ENCODE peak calls at places on chromosomes 3 and 15, in seven cellular contexts. L is K562, R is HCT116, Z is HepG2, F is SK-N-SH, Q is H1, O is GM12878. I is an unnamed sample.

GRCh38 chr15:64896371-64897069 is 15.2 kb upstream of the ANKDD1A start:
- DNase-seq in L (no peak), O (no peak), Q (no peak), R (no peak), Z (no peak), F (no peak), I (no peak)

GRCh38 chr3:21330293-21330692 is 420.7 kb downstream of the ZNF385D start:
- DNase-seq in L (no peak), Z (no peak), R (no peak), Q (no peak), F (no peak), O (peak), I (no peak)

GRCh38 chr3:24641628-24642027 is 147.0 kb upstream of the THRB start:
- DNase-seq in L (no peak), F (no peak), O (no peak), Z (no peak), R (no peak), Q (no peak), I (no peak)

GRCh38 chr15:72961326-72961725 is 90.9 kb upstream of the NEO1 start:
- DNase-seq in L (no peak), Z (no peak), Q (no peak), R (no peak), O (no peak), F (no peak), I (no peak)

GRCh38 chr3:114155370-114155821 is 23.5 kb downstream of the DRD3 start:
- DNase-seq in Z (peak), F (peak), L (peak), O (no peak), Q (no peak), R (peak), I (peak)

GRCh38 chr15:36951747-36952247 is 148.6 kb downstream of the MEIS2 start:
- DNase-seq in O (no peak), F (no peak), L (peak), R (no peak), Q (no peak), Z (no peak), I (no peak)

GRCh38 chr3:31378226-31378625 is 154.5 kb upstream of the STT3B start:
- DNase-seq in L (no peak), R (no peak), F (no peak), Z (no peak), O (no peak), Q (no peak), I (no peak)

GRCh38 chr3:186790261-186790981 is 7.0 kb downstream of the EIF4A2 start:
- DNase-seq in Q (no peak), Z (peak), O (no peak), F (no peak), L (no peak), R (no peak), I (no peak)

GRCh38 chr3:99757948-99758347 is 59.7 kb upstream of the CMSS1 start:
- DNase-seq in Z (no peak), Q (no peak), O (no peak), R (no peak), L (no peak), F (no peak), I (no peak)

GRCh38 chr3:27528798-27529197 is 44.6 kb upstream of the SLC4A7 start:
- DNase-seq in R (no peak), Z (no peak), Q (no peak), L (no peak), F (no peak), O (no peak), I (no peak)

GRCh38 chr15:60652245-60652644 is 173.3 kb upstream of the ICE2 start:
- DNase-seq in L (no peak), O (no peak), F (no peak), R (no peak), Q (no peak), Z (no peak), I (no peak)

GRCh38 chr3:34020761-34021635 is 222.6 kb downstream of the PDCD6IP start:
- DNase-seq in R (no peak), Q (no peak), Z (no peak), F (no peak), L (no peak), O (no peak), I (no peak)

GRCh38 chr15:45377630-45378148 is 655 bp downstream of the GATM start:
- DNase-seq in R (no peak), Q (no peak), F (peak), L (no peak), O (no peak), Z (no peak), I (no peak)

GRCh38 chr3:122536634-122537033 is 21.9 kb upstream of the KPNA1 start:
- DNase-seq in R (no peak), L (no peak), O (no peak), F (no peak), Z (no peak), Q (no peak), I (no peak)
- TF ChIP-seq JUND in R (no peak), L (no peak), O (no peak), F (no peak), Z (no peak), Q (no peak), I (no peak)

GRCh38 chr15:101115887-101116680 is 135.8 kb downstream of the CHSY1 start:
- DNase-seq in O (no peak), F (no peak), R (no peak), Q (no peak), Z (no peak), L (no peak), I (no peak)
- TF ChIP-seq JUND in O (no peak), F (no peak), R (no peak), Q (no peak), Z (no peak), L (no peak), I (no peak)

DNA sequence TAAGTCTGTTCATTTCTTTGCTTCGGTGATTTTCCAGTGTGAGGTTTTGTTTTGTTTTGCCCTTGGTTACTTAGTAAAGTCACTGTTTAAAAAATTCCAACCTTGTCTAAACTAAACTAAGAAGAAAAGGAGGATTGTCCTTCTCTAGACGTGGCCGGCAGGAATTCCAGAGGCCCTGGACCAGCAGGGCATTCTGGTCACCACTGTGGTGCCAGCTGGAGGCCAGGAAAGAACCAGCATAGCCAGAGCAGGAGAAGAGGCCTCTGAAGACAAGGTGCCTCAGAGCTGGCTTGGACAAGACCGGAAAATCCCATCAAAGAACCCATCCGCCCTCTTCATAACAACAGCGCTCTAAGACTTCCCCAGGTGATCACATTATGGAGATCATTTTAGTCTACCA is 8.1 kb downstream of the PLOD2 start:
- DNase-seq in L (no peak), Q (no peak), O (no peak), R (no peak), Z (peak), F (no peak), I (no peak)
- TF ChIP-seq JUND in L (no peak), Q (no peak), O (no peak), R (no peak), Z (no peak), F (no peak), I (no peak)

DNA sequence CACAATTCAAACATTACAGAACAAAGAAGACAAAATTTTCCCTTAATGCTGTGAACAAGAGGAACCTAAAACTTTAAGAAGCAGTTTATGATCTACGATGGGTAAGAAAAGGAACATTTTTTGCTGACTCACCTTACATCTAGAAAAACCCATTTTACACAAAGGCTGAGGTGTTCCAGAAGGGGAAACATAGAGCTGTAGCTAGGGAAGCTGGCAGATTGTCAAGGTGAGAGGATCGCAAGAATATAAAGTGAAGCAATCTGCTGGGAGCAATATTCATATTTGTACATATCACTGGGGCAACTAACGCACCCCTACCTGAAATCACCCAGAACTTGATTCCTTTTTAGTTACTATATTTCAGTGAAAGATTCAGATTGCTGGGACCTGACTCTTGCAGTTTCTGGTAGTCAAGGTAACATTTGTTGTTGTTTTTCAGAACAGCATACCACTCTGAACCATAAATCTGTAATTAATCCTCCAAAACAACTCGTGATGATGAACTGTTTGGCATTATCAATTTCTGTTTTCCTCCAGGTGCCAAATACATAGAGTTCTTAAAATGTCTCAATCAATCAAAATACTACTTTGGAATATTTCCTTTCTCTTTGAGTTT is 184.1 kb upstream of the LRRC3B start:
- DNase-seq in R (no peak), F (no peak), O (no peak), L (no peak), Z (no peak), Q (no peak), I (no peak)
- TF ChIP-seq JUND in R (no peak), F (no peak), O (no peak), L (no peak), Z (no peak), Q (no peak), I (no peak)

GRCh38 chr3:69948246-69948862 is 51.2 kb upstream of the SAMMSON start:
- DNase-seq in L (peak), F (peak), Z (peak), Q (no peak), O (no peak), R (peak), I (no peak)
- TF ChIP-seq JUND in L (no peak), F (no peak), Z (no peak), Q (no peak), O (no peak), R (no peak), I (no peak)

GRCh38 chr3:152477422-152477821 is 208.7 kb downstream of the MBNL1 start:
- DNase-seq in L (no peak), F (no peak), R (no peak), Q (no peak), Z (no peak), O (no peak), I (no peak)
- TF ChIP-seq JUND in L (no peak), F (no peak), R (no peak), Q (no peak), Z (no peak), O (no peak), I (no peak)

GRCh38 chr3:167829057-167829456 is 93.5 kb downstream of the SERPINI1 start:
- DNase-seq in R (no peak), F (no peak), Q (no peak), Z (no peak), L (no peak), O (no peak), I (no peak)
- TF ChIP-seq JUND in R (no peak), F (no peak), Q (no peak), Z (no peak), L (no peak), O (no peak), I (no peak)

GRCh38 chr3:81718311-81718710 is 43.1 kb downstream of the GBE1 start:
- DNase-seq in O (no peak), Q (no peak), L (no peak), Z (no peak), F (no peak), R (no peak), I (no peak)

GRCh38 chr3:81728766-81729544 is 32.5 kb downstream of the GBE1 start:
- DNase-seq in F (no peak), R (no peak), L (no peak), O (no peak), Q (no peak), Z (no peak), I (no peak)

GRCh38 chr3:81726735-81727134 is 34.7 kb downstream of the GBE1 start:
- DNase-seq in L (no peak), R (no peak), Q (no peak), Z (no peak), F (no peak), O (no peak), I (no peak)

GRCh38 chr3:81726132-81726531 is 35.3 kb downstream of the GBE1 start:
- DNase-seq in R (no peak), O (no peak), Q (no peak), F (no peak), Z (no peak), L (no peak), I (no peak)

DNA sequence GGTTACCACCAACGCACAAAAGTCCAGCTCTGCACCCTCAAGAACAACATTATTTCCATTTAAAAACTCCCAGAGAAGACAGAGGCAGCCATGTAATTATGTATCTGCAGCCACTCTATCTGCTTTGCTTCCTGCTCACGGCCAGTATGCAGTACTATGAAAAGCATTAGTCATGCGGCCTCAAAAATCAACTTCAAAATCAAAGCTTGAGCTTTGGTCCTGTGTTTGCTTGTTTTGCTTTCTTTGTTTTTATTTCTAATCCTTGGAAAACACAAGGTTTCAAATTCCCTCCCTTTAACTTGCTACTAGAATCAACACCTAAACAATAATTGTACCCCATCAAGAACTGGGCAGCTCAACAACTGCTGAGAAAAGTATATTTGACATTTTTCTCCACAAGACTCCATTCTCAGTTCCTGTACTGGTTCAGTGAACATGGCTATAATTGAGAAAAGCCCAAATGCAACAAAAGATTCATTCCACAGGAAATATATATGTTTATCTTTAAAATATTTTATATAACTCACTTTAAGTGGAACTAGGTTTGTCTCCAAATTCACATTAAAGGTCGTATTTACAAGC is 37.6 kb downstream of the GBE1 start:
- DNase-seq in F (no peak), Q (no peak), L (peak), Z (peak), O (no peak), R (no peak), I (no peak)
- TF ChIP-seq JUND in F (no peak), Q (no peak), L (no peak), Z (no peak), O (no peak), R (no peak), I (no peak)

GRCh38 chr3:48503406-48504050 is 446 bp downstream of the SHISA5 start:
- DNase-seq in F (no peak), L (peak), Q (no peak), Z (no peak), O (no peak), R (no peak), I (no peak)

GRCh38 chr3:48505146-48505545 is 1.2 kb upstream of the SHISA5 start:
- DNase-seq in R (no peak), Q (no peak), Z (no peak), F (no peak), O (no peak), L (no peak), I (no peak)

GRCh38 chr3:48511551-48511950 is 7.6 kb upstream of the SHISA5 start:
- DNase-seq in F (no peak), L (no peak), Q (no peak), R (no peak), O (no peak), Z (no peak), I (no peak)

GRCh38 chr3:48504051-48504946 is at the start of gene SHISA5:
- DNase-seq in O (no peak), R (no peak), F (peak), L (peak), Z (no peak), Q (no peak), I (peak)

GRCh38 chr3:48507256-48508061 is 3.5 kb upstream of the SHISA5 start:
- DNase-seq in Z (peak), R (peak), F (peak), L (peak), Q (peak), O (no peak), I (peak)
- TF ChIP-seq JUND in Z (peak), R (no peak), F (peak), L (peak), Q (peak), O (no peak), I (no peak)

GRCh38 chr3:184239710-184240109 is 9.1 kb downstream of the ALG3 start:
- DNase-seq in Z (no peak), Q (no peak), R (no peak), L (no peak), F (no peak), O (no peak), I (no peak)

GRCh38 chr3:184241141-184241446 is 7.7 kb downstream of the ALG3 start:
- DNase-seq in Z (no peak), Q (no peak), F (no peak), O (no peak), L (no peak), R (no peak), I (no peak)

GRCh38 chr3:184241447-184242296 is 7.1 kb downstream of the ALG3 start:
- DNase-seq in F (peak), L (peak), Q (no peak), R (no peak), O (no peak), Z (peak), I (no peak)

GRCh38 chr3:184239221-184239620 is 9.5 kb downstream of the ALG3 start:
- DNase-seq in Q (no peak), F (no peak), O (no peak), L (no peak), Z (no peak), R (no peak), I (no peak)

DNA sequence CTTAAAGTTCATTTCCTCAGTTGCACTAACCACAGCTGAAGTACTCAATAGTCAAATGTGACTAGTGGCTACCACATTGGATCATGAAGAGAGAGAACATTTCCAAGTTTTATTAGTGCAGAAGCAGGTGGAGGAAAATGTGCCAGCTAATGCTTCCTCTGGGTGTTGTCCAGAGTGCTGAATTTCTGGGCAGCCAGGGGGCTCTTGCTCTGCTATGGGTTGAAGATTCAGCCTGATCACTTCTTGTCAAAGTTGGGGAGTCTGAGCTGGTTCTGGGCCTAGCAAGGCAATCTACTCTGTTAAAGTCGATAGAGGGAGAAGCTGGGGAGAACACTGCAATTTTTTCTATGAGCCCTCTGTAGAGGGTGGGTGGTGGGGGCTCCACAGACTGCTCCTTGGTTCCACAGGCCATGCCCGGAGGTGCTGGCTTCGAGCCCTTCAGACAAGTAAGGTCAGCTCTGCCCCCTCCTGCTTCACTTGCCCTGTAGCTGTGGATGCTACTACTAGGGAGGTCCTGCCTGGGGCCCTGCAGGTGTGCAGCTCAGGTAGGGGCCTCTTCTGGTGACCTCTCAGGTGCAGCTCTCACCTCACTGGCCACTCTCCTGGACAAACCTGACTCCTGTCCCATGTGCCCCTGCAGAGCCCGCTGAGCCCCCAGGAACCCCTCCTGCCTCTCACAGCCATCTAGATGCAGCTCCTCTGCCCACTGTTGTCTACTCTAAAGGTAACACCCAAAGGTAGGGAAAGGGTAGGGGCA is 8.2 kb downstream of the ALG3 start:
- DNase-seq in F (no peak), O (no peak), R (no peak), Q (no peak), Z (no peak), L (no peak), I (peak)
- TF ChIP-seq JUND in F (no peak), O (no peak), R (no peak), Q (no peak), Z (no peak), L (no peak), I (no peak)

I was measured in T47D.